ENCODE peak calls at places on chromosomes 2 and 18, in four cellular contexts. G, A, M and Q are unnamed samples.

GRCh38 chr2:221001377-221001776 is 570.7 kb downstream of the EPHA4 start:
- DNase-seq in G (no peak), A (no peak), M (no peak), Q (no peak)

GRCh38 chr18:12597775-12598174 is 60.1 kb downstream of the SPIRE1 start:
- DNase-seq in G (peak; percentile 84), A (no peak), M (no peak), Q (no peak)

GRCh38 chr2:240881913-240882312 is 13.3 kb downstream of the AGXT start:
- DNase-seq in G (no peak), A (no peak), M (no peak), Q (no peak)

GRCh38 chr2:239311132-239312040 is 89.4 kb downstream of the HDAC4 start:
- DNase-seq in G (no peak), A (no peak), M (no peak), Q (no peak)

GRCh38 chr18:1002653-1003178 is 98.0 kb downstream of the ADCYAP1 start:
- DNase-seq in G (no peak), A (no peak), M (no peak), Q (no peak)

GRCh38 chr2:159933040-159933726 is 129.2 kb downstream of the PLA2R1 start:
- DNase-seq in G (no peak), A (no peak), M (no peak), Q (no peak)

GRCh38 chr2:3483227-3483985 is 35.9 kb downstream of the ADI1 start:
- DNase-seq in G (no peak), A (no peak), M (no peak), Q (no peak)

GRCh38 chr2:204842731-204843490 is 297.6 kb downstream of the PARD3B start:
- DNase-seq in G (no peak), A (peak; percentile 6), M (no peak), Q (no peak)

GRCh38 chr18:50287441-50288347 is at the start of gene CXXC1:
- DNase-seq in G (peak; percentile 98), A (peak; percentile 90), M (peak; percentile 99), Q (peak; percentile 81)

GRCh38 chr2:232541195-232541960 is 1.9 kb downstream of the CHRNG start:
- DNase-seq in G (no peak), A (no peak), M (no peak), Q (no peak)

GRCh38 chr2:146004470-146004869 is 1484.6 kb upstream of the ZEB2 start:
- DNase-seq in G (no peak), A (no peak), M (no peak), Q (no peak)

GRCh38 chr2:224982910-224983688 is 59.2 kb downstream of the DOCK10 start:
- DNase-seq in G (no peak), A (no peak), M (peak; percentile 61), Q (no peak)

GRCh38 chr2:206805922-206806607 is 40.7 kb downstream of the FASTKD2 start:
- DNase-seq in G (no peak), A (no peak), M (no peak), Q (no peak)

GRCh38 chr18:13547347-13547746 is 179.0 kb downstream of the FAM210A start:
- DNase-seq in G (no peak), A (no peak), M (no peak), Q (no peak)

GRCh38 chr2:127137225-127137624 is 30.3 kb upstream of the BIN1 start:
- DNase-seq in G (no peak), A (no peak), M (no peak), Q (no peak)

GRCh38 chr2:163736433-163737168 is 793 bp upstream of the FIGN start:
- DNase-seq in G (peak; percentile 58), A (no peak), M (no peak), Q (peak; percentile 59)

GRCh38 chr2:66521459-66521858 is 86.5 kb downstream of the MEIS1 start:
- DNase-seq in G (no peak), A (no peak), M (no peak), Q (no peak)

GRCh38 chr2:167144179-167144898 is 256.1 kb downstream of the XIRP2 start:
- DNase-seq in G (no peak), A (no peak), M (no peak), Q (no peak)

GRCh38 chr2:110946892-110947291 is 173.8 kb upstream of the BCL2L11 start:
- DNase-seq in G (no peak), A (no peak), M (no peak), Q (no peak)

GRCh38 chr2:240225116-240225515 is 84.7 kb upstream of the OTOS start:
- DNase-seq in G (no peak), A (no peak), M (no peak), Q (no peak)

GRCh38 chr2:236169151-236169721 is 1.1 kb upstream of the GBX2 start:
- DNase-seq in G (no peak), A (no peak), M (no peak), Q (no peak)

GRCh38 chr2:150485114-150485870 is 2.2 kb downstream of the RND3 start:
- DNase-seq in G (peak; percentile 30), A (no peak), M (no peak), Q (peak; percentile 54)
- TF ChIP-seq TARDBP in G (no peak), A (no peak), M (no peak), Q (no peak)

GRCh38 chr18:34600118-34600517 is 110.0 kb upstream of the DTNA start:
- DNase-seq in G (no peak), A (no peak), M (no peak), Q (no peak)
- TF ChIP-seq FOXK2 in G (no peak), A (no peak), M (no peak), Q (no peak)

DNA sequence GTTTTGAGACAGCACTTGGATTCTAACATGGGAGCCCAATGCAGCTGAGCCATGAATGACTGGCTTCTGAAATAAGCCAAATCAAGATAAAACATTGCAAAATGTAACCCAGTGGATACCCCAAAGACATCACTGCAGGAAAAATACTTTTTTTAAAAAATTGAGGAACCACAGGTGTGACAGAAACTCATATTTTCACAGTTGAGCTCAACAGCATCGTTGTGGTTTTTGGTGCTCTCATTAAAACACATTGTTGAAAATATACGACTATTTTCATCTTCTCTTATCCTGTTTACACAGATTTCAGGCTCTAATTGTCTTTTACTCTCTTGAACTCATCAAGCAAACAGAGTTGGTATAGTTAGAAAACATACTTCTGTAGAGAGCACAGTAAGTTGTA is 429.3 kb upstream of the VRK2 start:
- DNase-seq in G (no peak), A (no peak), M (peak; percentile 9), Q (no peak)
- TF ChIP-seq TARDBP in G (no peak), A (no peak), M (no peak), Q (no peak)

GRCh38 chr2:8889978-8890377 is 52.6 kb upstream of the KIDINS220 start:
- DNase-seq in G (no peak), A (no peak), M (no peak), Q (no peak)
- TF ChIP-seq FOXK2 in G (no peak), A (no peak), M (no peak), Q (no peak)

GRCh38 chr2:67652679-67653078 is 255.5 kb downstream of the ETAA1 start:
- DNase-seq in G (no peak), A (no peak), M (no peak), Q (no peak)
- TF ChIP-seq TARDBP in G (no peak), A (no peak), M (no peak), Q (no peak)

GRCh38 chr2:216664593-216665034 is 30.7 kb downstream of the IGFBP5 start:
- DNase-seq in G (no peak), A (peak; percentile 63), M (no peak), Q (no peak)

GRCh38 chr2:216665717-216666116 is 29.6 kb downstream of the IGFBP5 start:
- DNase-seq in G (peak; percentile 50), A (no peak), M (no peak), Q (peak; percentile 26)

GRCh38 chr2:216663846-216664245 is 30.6 kb downstream of the IGFBP2 start:
- DNase-seq in G (no peak), A (no peak), M (no peak), Q (no peak)

GRCh38 chr2:216665240-216665639 is 30.1 kb downstream of the IGFBP5 start:
- DNase-seq in G (no peak), A (no peak), M (no peak), Q (no peak)

GRCh38 chr2:216666461-216667233 is 28.7 kb downstream of the IGFBP5 start:
- DNase-seq in G (peak; percentile 64), A (peak; percentile 65), M (peak; percentile 19), Q (peak; percentile 77)
- TF ChIP-seq FOXK2 in G (no peak), A (no peak), M (no peak), Q (no peak)

DNA sequence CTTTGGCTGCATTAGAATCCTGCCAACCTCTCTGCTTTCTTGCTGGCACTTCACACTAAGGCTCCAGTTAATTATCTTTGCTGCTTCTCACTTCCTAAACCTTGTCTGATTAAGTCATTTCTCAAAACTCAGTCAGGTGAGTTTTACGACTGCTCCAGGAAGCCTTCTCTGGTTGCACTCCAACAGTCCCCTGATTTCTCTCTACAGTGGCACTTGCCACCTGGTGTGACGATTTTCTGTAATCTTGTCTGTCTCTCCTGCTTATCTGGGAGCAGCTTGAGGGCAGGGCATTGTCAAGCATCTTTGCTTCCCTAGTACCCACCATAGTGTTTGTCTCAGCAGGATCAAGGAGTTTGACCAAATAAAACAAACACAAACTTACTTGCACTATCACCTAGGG is 10.4 kb upstream of the GATA6 start:
- DNase-seq in G (no peak), A (no peak), M (no peak), Q (no peak)
- TF ChIP-seq TARDBP in G (no peak), A (no peak), M (no peak), Q (no peak)

GRCh38 chr2:113186421-113186820 is 12.7 kb downstream of the PSD4 start:
- DNase-seq in G (no peak), A (no peak), M (no peak), Q (no peak)

GRCh38 chr2:113183264-113183663 is 9.5 kb downstream of the PSD4 start:
- DNase-seq in G (no peak), A (no peak), M (no peak), Q (no peak)

GRCh38 chr2:113183703-113184102 is 9.9 kb downstream of the PSD4 start:
- DNase-seq in G (no peak), A (no peak), M (no peak), Q (no peak)

GRCh38 chr2:113185643-113186315 is 12.0 kb downstream of the PSD4 start:
- DNase-seq in G (no peak), A (no peak), M (no peak), Q (no peak)

GRCh38 chr2:113184531-113185230 is 10.9 kb downstream of the PSD4 start:
- DNase-seq in G (no peak), A (no peak), M (no peak), Q (no peak)
- TF ChIP-seq FOXK2 in G (no peak), A (no peak), M (no peak), Q (no peak)

GRCh38 chr2:46236006-46236875 is 61.0 kb upstream of the EPAS1 start:
- DNase-seq in G (no peak), A (no peak), M (no peak), Q (no peak)
- TF ChIP-seq TARDBP in G (no peak), A (no peak), M (no peak), Q (no peak)